ENCODE peak calls at places on chromosomes 13 and 19, in eight cellular contexts. H is progenitor cell of endocrine pancreas, X is PC-3, B is brain microvascular endothelial cell, G is neural crest cell, V is colonic mucosa, I is cardiac muscle cell, S is lower leg skin. D is an unnamed sample.

GRCh38 chr13:102682727-102683126 is 12.1 kb downstream of the METTL21C start:
- DNase-seq in H (no peak), X (no peak), B (no peak), G (no peak), V (no peak), I (no peak), S (no peak), D (no peak)

GRCh38 chr19:45294291-45295029 is 28.2 kb downstream of the CKM start:
- DNase-seq in H (no peak), X (no peak), B (no peak), G (no peak), V (no peak), I (peak), S (no peak), D (no peak)

GRCh38 chr13:107846642-107847041 is 368.7 kb downstream of the LIG4 start:
- DNase-seq in H (no peak), X (no peak), B (no peak), G (no peak), V (no peak), I (no peak), S (no peak), D (no peak)

GRCh38 chr13:45048890-45049407 is 59.6 kb downstream of the GPALPP1 start:
- DNase-seq in H (no peak), X (peak), B (no peak), G (no peak), V (no peak), I (no peak), S (no peak), D (peak)

GRCh38 chr13:85191996-85192395 is 607.2 kb downstream of the SLITRK6 start:
- DNase-seq in H (no peak), X (no peak), B (no peak), G (no peak), V (no peak), I (no peak), S (no peak), D (no peak)

GRCh38 chr19:2274937-2275535 is 6.9 kb downstream of the PEAK3 start:
- DNase-seq in H (no peak), X (peak), B (peak), G (peak), V (peak), I (peak), S (peak), D (no peak)

GRCh38 chr19:28508666-28509065 is 704.3 kb downstream of the UQCRFS1 start:
- DNase-seq in H (no peak), X (no peak), B (no peak), G (no peak), V (no peak), I (no peak), S (no peak), D (no peak)

GRCh38 chr13:31885994-31886393 is 145.6 kb upstream of the FRY start:
- DNase-seq in H (no peak), X (no peak), B (no peak), G (no peak), V (no peak), I (peak), S (no peak), D (no peak)

GRCh38 chr13:113052971-113053370 is 52.6 kb upstream of the F7 start:
- DNase-seq in H (no peak), X (no peak), B (no peak), G (no peak), V (no peak), I (no peak), S (no peak), D (no peak)

GRCh38 chr19:5250127-5250659 is 90.4 kb downstream of the PTPRS start:
- DNase-seq in H (no peak), X (no peak), B (no peak), G (no peak), V (no peak), I (no peak), S (no peak), D (no peak)

GRCh38 chr13:114146629-114147028 is 14.2 kb upstream of the RASA3 start:
- DNase-seq in H (no peak), X (no peak), B (no peak), G (no peak), V (no peak), I (peak), S (no peak), D (no peak)

GRCh38 chr13:33352520-33352919 is 67.0 kb upstream of the STARD13 start:
- DNase-seq in H (no peak), X (no peak), B (no peak), G (no peak), V (no peak), I (no peak), S (no peak), D (no peak)

GRCh38 chr13:68257111-68257842 is 1027.1 kb upstream of the PCDH9 start:
- DNase-seq in H (no peak), X (no peak), B (peak), G (no peak), V (no peak), I (no peak), S (no peak), D (no peak)

GRCh38 chr13:103948477-103948876 is 882.3 kb upstream of the SLC10A2 start:
- DNase-seq in H (no peak), X (no peak), B (peak), G (no peak), V (no peak), I (no peak), S (no peak), D (no peak)

GRCh38 chr19:34502582-34503545 is 21.3 kb downstream of the WTIP start:
- DNase-seq in H (no peak), X (no peak), B (no peak), G (no peak), V (no peak), I (no peak), S (no peak), D (peak)

DNA sequence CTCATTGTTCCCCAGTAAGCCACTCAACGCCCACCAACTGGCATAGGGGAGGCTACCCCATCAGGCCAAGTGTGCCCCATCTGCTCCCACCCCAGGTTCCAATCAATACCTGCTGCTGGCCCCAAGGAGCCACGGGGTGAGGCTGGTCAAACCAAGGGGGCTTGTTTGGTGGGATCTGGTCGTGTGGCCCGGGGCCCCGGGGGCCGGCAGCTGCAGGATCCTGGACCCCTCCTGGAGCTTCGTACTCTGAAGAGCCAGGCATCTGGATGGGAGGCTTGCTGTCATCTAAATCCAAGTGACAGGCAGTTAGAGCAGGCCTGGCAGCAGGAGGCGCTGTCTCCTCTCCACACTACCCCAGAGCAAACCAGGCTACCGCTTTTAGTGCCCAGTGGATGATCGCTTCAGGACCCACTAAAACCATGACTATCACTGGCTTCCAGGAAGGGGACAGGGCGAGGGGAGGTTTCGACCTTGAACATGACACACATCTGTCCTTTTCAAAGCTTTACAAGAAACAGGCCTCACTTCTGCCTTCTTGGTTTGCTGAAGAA is 14.2 kb downstream of the CHERP start:
- DNase-seq in H (no peak), X (peak), B (no peak), G (peak), V (no peak), I (peak), S (no peak), D (no peak)
- TF ChIP-seq CTCF in H (peak), X (peak), B (peak), G (peak), V (peak), I (peak), S (no peak), D (peak)

DNA sequence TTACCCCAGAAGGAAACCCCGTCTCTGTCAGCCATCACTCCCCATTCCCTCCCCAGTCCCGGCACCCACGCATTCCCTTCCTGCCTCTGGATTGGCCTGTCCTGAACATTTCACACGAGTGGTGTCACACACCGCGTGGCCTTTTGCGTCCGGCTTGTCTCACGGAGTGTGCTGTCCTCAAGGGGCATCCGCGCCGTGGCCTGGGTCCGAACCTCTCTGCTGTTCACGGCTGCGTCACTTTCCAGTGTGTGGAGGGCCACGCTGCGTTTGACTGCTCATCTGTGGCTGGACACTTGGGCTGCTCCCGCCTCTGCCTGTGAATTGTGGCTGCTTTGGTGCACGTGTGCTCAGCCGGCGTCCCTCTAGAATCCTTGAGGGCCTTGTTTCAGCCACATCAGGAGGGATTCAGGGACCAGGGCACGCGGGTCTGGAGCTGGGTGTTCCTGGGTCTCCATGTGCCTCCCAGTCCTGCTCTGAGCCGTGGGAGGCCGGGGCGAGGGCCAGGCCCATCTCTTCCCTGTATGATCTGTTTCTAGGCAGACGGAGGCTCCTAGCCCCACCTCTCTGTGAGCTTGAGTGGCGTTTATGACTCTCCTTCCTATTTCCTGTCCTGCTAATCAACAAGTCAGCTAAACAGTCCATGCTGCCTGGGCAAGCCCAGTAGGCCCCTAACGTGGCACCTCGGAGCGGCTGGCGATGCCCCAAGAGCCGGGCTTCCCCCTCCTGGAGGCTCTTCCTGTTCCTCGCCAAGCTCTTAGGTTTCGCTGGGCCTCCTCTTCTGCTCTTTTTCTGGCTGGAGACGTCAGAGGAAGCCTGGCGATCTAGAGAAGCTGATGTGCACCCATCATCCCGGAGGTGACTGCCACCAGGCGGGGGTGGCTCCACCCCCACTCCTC is 8.1 kb downstream of the STK11 start:
- DNase-seq in H (no peak), X (no peak), B (peak), G (no peak), V (peak), I (no peak), S (peak), D (peak)
- TF ChIP-seq CTCF in H (no peak), X (no peak), B (no peak), G (no peak), V (no peak), I (no peak), S (no peak), D (no peak)

GRCh38 chr19:49761625-49762311 is 1.3 kb downstream of the TSKS start:
- DNase-seq in H (no peak), X (peak), B (peak), G (no peak), V (no peak), I (peak), S (no peak), D (no peak)
- TF ChIP-seq CTCF in H (no peak), X (peak), B (peak), G (no peak), V (no peak), I (peak), S (no peak), D (no peak)

GRCh38 chr13:65868106-65868505 is 1362.0 kb downstream of the PCDH9 start:
- DNase-seq in H (no peak), X (no peak), B (no peak), G (no peak), V (no peak), I (no peak), S (no peak), D (no peak)

GRCh38 chr13:65866138-65866537 is 1364.0 kb downstream of the PCDH9 start:
- DNase-seq in H (no peak), X (no peak), B (no peak), G (no peak), V (no peak), I (no peak), S (no peak), D (no peak)

DNA sequence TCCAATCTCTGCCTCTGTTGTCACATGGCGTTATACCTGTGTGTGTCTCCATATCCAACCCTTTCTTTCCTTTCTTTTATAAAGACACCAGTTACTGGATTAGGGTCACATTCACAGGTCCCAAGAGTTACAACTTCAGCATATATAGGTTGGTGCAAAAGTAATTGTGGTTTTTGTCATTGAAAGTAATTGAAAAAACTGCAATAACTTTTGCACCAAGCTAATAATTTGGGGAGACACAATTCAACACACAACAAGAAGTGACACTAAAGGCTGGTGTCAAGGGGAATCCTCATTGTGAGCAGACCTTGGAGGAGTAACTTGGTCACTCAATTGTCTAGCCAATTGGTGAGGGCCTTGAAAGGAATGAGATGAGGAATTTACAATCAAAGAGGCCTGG is 1366.1 kb downstream of the PCDH9 start:
- DNase-seq in H (no peak), X (no peak), B (no peak), G (no peak), V (no peak), I (no peak), S (no peak), D (no peak)
- TF ChIP-seq CTCF in H (no peak), X (no peak), B (no peak), G (no peak), V (no peak), I (no peak), S (no peak), D (no peak)

DNA sequence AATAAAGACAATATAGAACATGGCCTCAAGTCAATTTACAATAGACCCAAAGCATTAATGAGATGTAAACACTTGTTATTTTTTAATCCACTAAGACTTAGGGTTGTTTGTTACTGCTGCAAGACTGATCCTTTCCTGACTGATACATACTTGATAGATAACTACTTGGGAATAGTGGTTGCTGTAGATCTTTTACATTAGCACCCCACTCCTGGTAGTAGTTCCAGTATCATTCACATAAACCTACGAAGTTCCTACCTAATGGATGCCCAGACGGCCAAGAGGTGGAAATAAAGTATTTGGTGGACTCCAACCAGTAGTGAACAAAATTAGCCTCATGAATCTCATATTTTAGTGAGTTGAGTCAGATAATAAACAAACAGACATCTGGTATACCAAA is 26.9 kb downstream of the ADGRE1 start:
- DNase-seq in H (no peak), X (no peak), B (no peak), G (no peak), V (no peak), I (no peak), S (no peak), D (no peak)
- TF ChIP-seq CTCF in H (no peak), X (no peak), B (no peak), G (no peak), V (no peak), I (no peak), S (no peak), D (no peak)

GRCh38 chr13:21475115-21475514 is 16.0 kb upstream of the ZDHHC20 start:
- DNase-seq in H (no peak), X (no peak), B (no peak), G (no peak), V (no peak), I (no peak), S (no peak), D (no peak)

GRCh38 chr13:21481359-21481758 is 22.3 kb upstream of the ZDHHC20 start:
- DNase-seq in H (no peak), X (peak), B (no peak), G (no peak), V (no peak), I (no peak), S (no peak), D (no peak)

GRCh38 chr13:21483748-21484147 is 24.6 kb upstream of the ZDHHC20 start:
- DNase-seq in H (no peak), X (no peak), B (no peak), G (no peak), V (no peak), I (no peak), S (no peak), D (no peak)

GRCh38 chr13:21476893-21477472 is 17.9 kb upstream of the ZDHHC20 start:
- DNase-seq in H (peak), X (peak), B (peak), G (peak), V (peak), I (peak), S (peak), D (peak)

DNA sequence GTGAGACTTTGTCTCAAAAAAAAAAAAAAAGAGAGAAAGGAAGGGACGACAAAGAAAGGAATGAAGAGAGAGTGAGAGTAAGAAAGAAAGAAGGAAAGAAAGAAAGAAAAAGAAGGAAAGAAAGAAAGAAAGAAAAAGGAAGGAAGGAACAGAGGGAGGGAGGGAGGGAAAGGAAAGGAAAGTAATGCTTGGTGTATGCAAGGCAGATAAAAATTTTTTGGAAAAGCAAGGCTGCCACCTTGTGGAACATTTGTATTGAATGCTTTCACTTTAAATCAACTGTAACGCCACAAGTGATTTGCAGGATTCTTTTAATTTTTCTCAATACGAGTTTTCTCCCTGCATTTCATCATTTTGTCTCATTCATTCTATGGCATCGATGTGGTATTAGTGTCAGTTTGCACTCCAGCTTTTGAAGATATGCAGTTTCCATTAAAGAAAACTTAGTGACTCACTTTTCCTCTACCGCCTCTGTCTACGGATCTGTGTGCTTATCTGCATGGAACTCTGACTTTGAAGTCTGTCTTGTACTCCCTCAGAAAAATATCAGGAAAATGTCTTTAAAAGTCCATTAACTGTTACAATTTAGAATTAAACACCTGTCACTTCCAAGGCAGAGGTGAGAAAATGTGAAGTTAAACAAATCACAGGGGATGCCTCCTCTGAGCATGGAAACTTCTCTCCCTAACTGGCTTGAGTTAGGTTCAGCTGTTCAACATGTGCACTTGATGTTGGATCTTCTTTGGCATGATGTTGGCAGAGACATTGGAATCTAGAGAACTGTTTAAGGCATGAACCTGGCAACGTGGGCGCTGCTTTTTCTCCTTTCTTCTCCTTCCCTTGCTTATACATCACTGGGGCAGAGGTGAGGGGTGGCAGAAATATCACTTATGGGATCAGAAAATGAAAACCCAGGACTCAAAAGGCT is 20.0 kb upstream of the ZDHHC20 start:
- DNase-seq in H (no peak), X (peak), B (peak), G (peak), V (peak), I (peak), S (peak), D (peak)
- TF ChIP-seq CTCF in H (peak), X (peak), B (peak), G (peak), V (peak), I (peak), S (no peak), D (peak)

GRCh38 chr13:91078093-91078679 is 269.3 kb upstream of the MIR17HG start:
- DNase-seq in H (no peak), X (peak), B (no peak), G (no peak), V (no peak), I (peak), S (no peak), D (no peak)
- TF ChIP-seq CTCF in H (peak), X (peak), B (peak), G (peak), V (no peak), I (peak), S (no peak), D (peak)

GRCh38 chr13:100356889-100357288 is 231.7 kb downstream of the GGACT start:
- DNase-seq in H (no peak), X (no peak), B (no peak), G (no peak), V (no peak), I (no peak), S (no peak), D (no peak)
- TF ChIP-seq CTCF in H (no peak), X (no peak), B (no peak), G (no peak), V (no peak), I (no peak), S (no peak), D (no peak)

D was measured in GM10248.